ENCODE peak calls at places on chromosome 19, in six cellular contexts. One of them, this sample, is unnamed. For H3K4me1, the result is how much of the 10 kb centered on the place peaks cover.

GRCh38 chr19:32196690-32197420 is 148.6 kb upstream of the ZNF507 start:
- DNase-seq in left lung: no peak
- DNase-seq in fibroblast of lung: no peak
- DNase-seq in PC-3: no peak
- DNase-seq in right lobe of liver: no peak
- DNase-seq in thoracic aorta: no peak
- DNase-seq in this sample: peak

GRCh38 chr19:4713384-4713951 is 10.2 kb downstream of the DPP9 start:
- DNase-seq in left lung: no peak
- DNase-seq in fibroblast of lung: peak
- DNase-seq in PC-3: peak
- DNase-seq in right lobe of liver: peak
- DNase-seq in thoracic aorta: no peak
- DNase-seq in this sample: no peak

GRCh38 chr19:10517361-10517759 is at the start of gene S1PR5:
- DNase-seq in left lung: peak
- DNase-seq in fibroblast of lung: no peak
- DNase-seq in PC-3: no peak
- DNase-seq in right lobe of liver: no peak
- DNase-seq in thoracic aorta: no peak
- DNase-seq in this sample: no peak

GRCh38 chr19:18274776-18275356 is 614 bp upstream of the IQCN start:
- DNase-seq in left lung: peak
- DNase-seq in fibroblast of lung: peak
- DNase-seq in PC-3: peak
- DNase-seq in right lobe of liver: peak
- DNase-seq in thoracic aorta: peak
- DNase-seq in this sample: peak

GRCh38 chr19:38213911-38214625 is 10.0 kb downstream of the DPF1 start:
- DNase-seq in left lung: no peak
- DNase-seq in fibroblast of lung: peak
- DNase-seq in PC-3: peak
- DNase-seq in right lobe of liver: no peak
- DNase-seq in thoracic aorta: no peak
- DNase-seq in this sample: no peak

GRCh38 chr19:33698576-33699435 is 77.1 kb downstream of the CHST8 start:
- DNase-seq in left lung: no peak
- DNase-seq in fibroblast of lung: no peak
- DNase-seq in PC-3: no peak
- DNase-seq in right lobe of liver: no peak
- DNase-seq in thoracic aorta: no peak
- DNase-seq in this sample: peak

GRCh38 chr19:12156254-12157058 is at the start of gene ZNF625:
- DNase-seq in left lung: peak
- DNase-seq in fibroblast of lung: peak
- DNase-seq in PC-3: peak
- DNase-seq in right lobe of liver: peak
- DNase-seq in thoracic aorta: peak
- DNase-seq in this sample: peak

GRCh38 chr19:55526216-55527196 is 10.4 kb downstream of the SBK2 start:
- DNase-seq in left lung: no peak
- DNase-seq in fibroblast of lung: peak
- DNase-seq in PC-3: peak
- DNase-seq in right lobe of liver: peak
- DNase-seq in thoracic aorta: no peak
- DNase-seq in this sample: no peak

GRCh38 chr19:13047374-13047773 is 52.1 kb downstream of the NFIX start:
- DNase-seq in left lung: no peak
- DNase-seq in fibroblast of lung: no peak
- DNase-seq in PC-3: no peak
- DNase-seq in right lobe of liver: no peak
- DNase-seq in thoracic aorta: no peak
- DNase-seq in this sample: no peak

GRCh38 chr19:23065306-23065705 is 51.5 kb upstream of the ZNF730 start:
- DNase-seq in left lung: no peak
- DNase-seq in fibroblast of lung: no peak
- DNase-seq in PC-3: no peak
- DNase-seq in right lobe of liver: no peak
- DNase-seq in thoracic aorta: no peak
- DNase-seq in this sample: no peak

GRCh38 chr19:4144666-4145261 is 8.7 kb upstream of the CREB3L3 start:
- DNase-seq in left lung: no peak
- DNase-seq in fibroblast of lung: peak
- DNase-seq in PC-3: peak
- DNase-seq in right lobe of liver: no peak
- DNase-seq in thoracic aorta: no peak
- DNase-seq in this sample: no peak

GRCh38 chr19:10894911-10895213 is 23.5 kb downstream of the CARM1 start:
- DNase-seq in left lung: no peak
- DNase-seq in fibroblast of lung: no peak
- DNase-seq in PC-3: no peak
- DNase-seq in right lobe of liver: no peak
- DNase-seq in thoracic aorta: no peak
- DNase-seq in this sample: no peak

GRCh38 chr19:52943884-52944643 is 18.6 kb downstream of the ZNF816 start:
- DNase-seq in left lung: no peak
- DNase-seq in fibroblast of lung: no peak
- DNase-seq in PC-3: peak
- DNase-seq in right lobe of liver: no peak
- DNase-seq in thoracic aorta: no peak
- DNase-seq in this sample: no peak

GRCh38 chr19:40718774-40719391 is 2.0 kb downstream of the ITPKC start:
- DNase-seq in left lung: peak
- DNase-seq in fibroblast of lung: peak
- DNase-seq in PC-3: peak
- DNase-seq in right lobe of liver: peak
- DNase-seq in thoracic aorta: no peak
- DNase-seq in this sample: peak

GRCh38 chr19:10290876-10291553 is 1.3 kb downstream of the ICAM5 start:
- DNase-seq in left lung: peak
- DNase-seq in fibroblast of lung: no peak
- DNase-seq in PC-3: peak
- DNase-seq in right lobe of liver: no peak
- DNase-seq in thoracic aorta: no peak
- DNase-seq in this sample: peak

GRCh38 chr19:53597023-53597422 is 34.8 kb upstream of the DPRX start:
- DNase-seq in left lung: no peak
- DNase-seq in fibroblast of lung: no peak
- DNase-seq in PC-3: no peak
- DNase-seq in right lobe of liver: no peak
- DNase-seq in thoracic aorta: no peak
- DNase-seq in this sample: no peak

GRCh38 chr19:49011194-49011593 is 5.7 kb downstream of the LHB start:
- DNase-seq in left lung: no peak
- DNase-seq in fibroblast of lung: no peak
- DNase-seq in PC-3: no peak
- DNase-seq in right lobe of liver: no peak
- DNase-seq in thoracic aorta: no peak
- DNase-seq in this sample: no peak

GRCh38 chr19:44816301-44816700 is 7.4 kb downstream of the BCAM start:
- DNase-seq in left lung: no peak
- DNase-seq in fibroblast of lung: no peak
- DNase-seq in PC-3: no peak
- DNase-seq in right lobe of liver: no peak
- DNase-seq in thoracic aorta: no peak
- DNase-seq in this sample: no peak

GRCh38 chr19:16330368-16330801 is 5.8 kb downstream of the KLF2 start:
- DNase-seq in left lung: peak
- DNase-seq in fibroblast of lung: peak
- DNase-seq in PC-3: peak
- DNase-seq in right lobe of liver: peak
- DNase-seq in thoracic aorta: peak
- DNase-seq in this sample: peak

GRCh38 chr19:20072936-20073335 is 4.9 kb upstream of the ZNF90 start:
- DNase-seq in left lung: no peak
- DNase-seq in fibroblast of lung: no peak
- DNase-seq in PC-3: no peak
- DNase-seq in right lobe of liver: no peak
- DNase-seq in thoracic aorta: no peak
- DNase-seq in this sample: no peak

GRCh38 chr19:5093953-5094718 is 125.2 kb downstream of the KDM4B start:
- DNase-seq in left lung: no peak
- DNase-seq in fibroblast of lung: no peak
- DNase-seq in PC-3: no peak
- DNase-seq in right lobe of liver: no peak
- DNase-seq in thoracic aorta: no peak
- DNase-seq in this sample: no peak

GRCh38 chr19:56973713-56974553 is 133.4 kb upstream of the PEG3 start:
- DNase-seq in left lung: no peak
- DNase-seq in fibroblast of lung: no peak
- DNase-seq in PC-3: no peak
- DNase-seq in right lobe of liver: no peak
- DNase-seq in thoracic aorta: no peak
- DNase-seq in this sample: no peak

GRCh38 chr19:18865973-18866799 is 29.8 kb downstream of the CERS1 start:
- DNase-seq in left lung: peak
- DNase-seq in fibroblast of lung: peak
- DNase-seq in PC-3: peak
- DNase-seq in right lobe of liver: no peak
- DNase-seq in thoracic aorta: no peak
- DNase-seq in this sample: peak

GRCh38 chr19:28330831-28331230 is 882.1 kb downstream of the UQCRFS1 start:
- DNase-seq in left lung: no peak
- DNase-seq in fibroblast of lung: peak
- DNase-seq in PC-3: no peak
- DNase-seq in right lobe of liver: no peak
- DNase-seq in thoracic aorta: no peak
- DNase-seq in this sample: no peak

DNA sequence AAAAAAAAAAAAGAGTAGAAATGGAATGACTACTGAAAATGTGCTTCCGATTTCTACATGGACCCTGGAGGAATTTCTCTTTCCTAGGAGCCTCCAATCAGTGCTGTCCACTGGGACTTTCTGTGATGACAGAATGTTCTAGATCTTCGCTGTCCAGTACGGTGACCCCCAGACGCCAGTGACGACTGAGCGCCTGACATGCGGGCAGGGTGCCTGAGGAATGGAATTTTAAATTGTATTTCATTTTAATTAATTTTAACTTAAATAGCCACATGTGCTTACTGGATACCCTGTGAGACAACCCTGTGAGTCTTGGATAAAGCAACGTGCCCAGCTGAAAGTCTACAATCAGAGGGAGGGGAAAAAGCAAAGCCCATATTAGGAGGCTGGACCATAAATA is 4.1 kb upstream of the TLE6 start:
- DNase-seq in left lung: no peak
- DNase-seq in fibroblast of lung: no peak
- DNase-seq in PC-3: no peak
- DNase-seq in right lobe of liver: no peak
- DNase-seq in thoracic aorta: no peak
- DNase-seq in this sample: no peak
- H3K4me1 ChIP-seq in left lung: half or more
- H3K4me1 ChIP-seq in fibroblast of lung: under half
- H3K4me1 ChIP-seq in PC-3: under half
- H3K4me1 ChIP-seq in right lobe of liver: under half
- H3K4me1 ChIP-seq in thoracic aorta: under half
- H3K4me1 ChIP-seq in this sample: half or more

GRCh38 chr19:46975918-46976782 is 43.5 kb upstream of the NPAS1 start:
- DNase-seq in left lung: peak
- DNase-seq in fibroblast of lung: peak
- DNase-seq in PC-3: peak
- DNase-seq in right lobe of liver: peak
- DNase-seq in thoracic aorta: peak
- DNase-seq in this sample: peak
- H3K27ac ChIP-seq in left lung: peak
- H3K27ac ChIP-seq in fibroblast of lung: peak
- H3K27ac ChIP-seq in PC-3: peak
- H3K27ac ChIP-seq in right lobe of liver: peak
- H3K27ac ChIP-seq in thoracic aorta: peak
- H3K27ac ChIP-seq in this sample: peak

GRCh38 chr19:41998246-41999020 is 4.4 kb upstream of the ATP1A3 start:
- DNase-seq in left lung: peak
- DNase-seq in fibroblast of lung: peak
- DNase-seq in PC-3: peak
- DNase-seq in right lobe of liver: no peak
- DNase-seq in thoracic aorta: no peak
- DNase-seq in this sample: no peak
- TF ChIP-seq CTCF in left lung: peak
- TF ChIP-seq CTCF in fibroblast of lung: peak
- TF ChIP-seq CTCF in PC-3: peak
- TF ChIP-seq CTCF in right lobe of liver: no peak
- TF ChIP-seq CTCF in thoracic aorta: peak
- TF ChIP-seq CTCF in this sample: peak

GRCh38 chr19:6263306-6264076 is 16.3 kb downstream of the MLLT1 start:
- DNase-seq in left lung: no peak
- DNase-seq in fibroblast of lung: no peak
- DNase-seq in PC-3: no peak
- DNase-seq in right lobe of liver: no peak
- DNase-seq in thoracic aorta: no peak
- DNase-seq in this sample: no peak
- H3K4me1 ChIP-seq in left lung: half or more
- H3K4me1 ChIP-seq in fibroblast of lung: under half
- H3K4me1 ChIP-seq in PC-3: under half
- H3K4me1 ChIP-seq in right lobe of liver: under half
- H3K4me1 ChIP-seq in thoracic aorta: under half
- H3K4me1 ChIP-seq in this sample: under half

GRCh38 chr19:29523568-29523967 is 2.2 kb upstream of the VSTM2B start:
- DNase-seq in left lung: no peak
- DNase-seq in fibroblast of lung: no peak
- DNase-seq in PC-3: no peak
- DNase-seq in right lobe of liver: peak
- DNase-seq in thoracic aorta: no peak
- DNase-seq in this sample: peak
- H3K27ac ChIP-seq in left lung: no peak
- H3K27ac ChIP-seq in fibroblast of lung: no peak
- H3K27ac ChIP-seq in PC-3: no peak
- H3K27ac ChIP-seq in right lobe of liver: no peak
- H3K27ac ChIP-seq in thoracic aorta: no peak
- H3K27ac ChIP-seq in this sample: no peak

GRCh38 chr19:7751157-7751783 is 3.9 kb upstream of the CD209 start:
- DNase-seq in left lung: no peak
- DNase-seq in fibroblast of lung: no peak
- DNase-seq in PC-3: peak
- DNase-seq in right lobe of liver: no peak
- DNase-seq in thoracic aorta: no peak
- DNase-seq in this sample: no peak

GRCh38 chr19:7748171-7748570 is 837 bp upstream of the CD209 start:
- DNase-seq in left lung: no peak
- DNase-seq in fibroblast of lung: no peak
- DNase-seq in PC-3: no peak
- DNase-seq in right lobe of liver: no peak
- DNase-seq in thoracic aorta: no peak
- DNase-seq in this sample: no peak

GRCh38 chr19:7746903-7747884 is at the start of gene CD209:
- DNase-seq in left lung: no peak
- DNase-seq in fibroblast of lung: no peak
- DNase-seq in PC-3: no peak
- DNase-seq in right lobe of liver: no peak
- DNase-seq in thoracic aorta: no peak
- DNase-seq in this sample: no peak

GRCh38 chr19:7744871-7745270 is 2.5 kb downstream of the CD209 start:
- DNase-seq in left lung: no peak
- DNase-seq in fibroblast of lung: no peak
- DNase-seq in PC-3: no peak
- DNase-seq in right lobe of liver: no peak
- DNase-seq in thoracic aorta: no peak
- DNase-seq in this sample: peak

GRCh38 chr19:7748756-7749155 is 1.4 kb upstream of the CD209 start:
- DNase-seq in left lung: no peak
- DNase-seq in fibroblast of lung: no peak
- DNase-seq in PC-3: peak
- DNase-seq in right lobe of liver: no peak
- DNase-seq in thoracic aorta: no peak
- DNase-seq in this sample: no peak
- TF ChIP-seq CTCF in left lung: no peak
- TF ChIP-seq CTCF in fibroblast of lung: no peak
- TF ChIP-seq CTCF in PC-3: peak
- TF ChIP-seq CTCF in right lobe of liver: no peak
- TF ChIP-seq CTCF in thoracic aorta: no peak
- TF ChIP-seq CTCF in this sample: no peak

This sample was measured in spleen.